ENCODE peak calls at places on chromosomes 1 and 21, in seven cellular contexts. U is brain microvascular endothelial cell; M is lower lobe of right lung; J is heart right ventricle; S is fibroblast of lung; H is CD8-positive, alpha-beta memory T cell; O is cardiac muscle cell. L is an unnamed sample. For H3K27me3, the result is how much of the 10 kb centered on the place peaks cover.

GRCh38 chr1:203286161-203286984 is 18.9 kb upstream of the BTG2 start:
- DNase-seq in U (no peak), M (no peak), J (no peak), S (no peak), H (no peak), O (peak), L (peak)

GRCh38 chr21:37155216-37155615 is 82.2 kb downstream of the TTC3 start:
- DNase-seq in U (no peak), M (no peak), J (no peak), S (no peak), H (no peak), O (no peak), L (no peak)

GRCh38 chr1:94036721-94037120 is 84.2 kb downstream of the ABCA4 start:
- DNase-seq in U (no peak), M (no peak), J (no peak), S (peak), H (no peak), O (no peak), L (no peak)

GRCh38 chr1:106621853-106622252 is 434.6 kb upstream of the PRMT6 start:
- DNase-seq in U (no peak), M (no peak), J (no peak), S (no peak), H (no peak), O (no peak), L (no peak)

GRCh38 chr1:2789164-2789985 is 12.1 kb downstream of the TTC34 start:
- DNase-seq in U (no peak), M (peak), J (no peak), S (no peak), H (no peak), O (no peak), L (peak)

GRCh38 chr1:91699339-91699970 is 186.5 kb downstream of the TGFBR3 start:
- DNase-seq in U (peak), M (no peak), J (no peak), S (peak), H (no peak), O (peak), L (no peak)

GRCh38 chr1:197908695-197909336 is 6.4 kb downstream of the C1orf53 start:
- DNase-seq in U (no peak), M (no peak), J (no peak), S (no peak), H (no peak), O (no peak), L (no peak)

GRCh38 chr1:41102653-41103052 is 81.1 kb upstream of the SLFNL1 start:
- DNase-seq in U (no peak), M (no peak), J (no peak), S (no peak), H (no peak), O (no peak), L (no peak)

GRCh38 chr1:21900766-21901472 is 36.2 kb downstream of the HSPG2 start:
- DNase-seq in U (no peak), M (no peak), J (no peak), S (no peak), H (no peak), O (no peak), L (no peak)

GRCh38 chr1:21897844-21898243 is 39.3 kb downstream of the HSPG2 start:
- DNase-seq in U (no peak), M (no peak), J (no peak), S (no peak), H (no peak), O (no peak), L (no peak)

GRCh38 chr1:21899972-21900371 is 37.1 kb downstream of the HSPG2 start:
- DNase-seq in U (no peak), M (no peak), J (no peak), S (no peak), H (no peak), O (peak), L (no peak)

GRCh38 chr1:21898326-21899155 is 38.6 kb downstream of the HSPG2 start:
- DNase-seq in U (peak), M (no peak), J (no peak), S (no peak), H (no peak), O (no peak), L (no peak)

DNA sequence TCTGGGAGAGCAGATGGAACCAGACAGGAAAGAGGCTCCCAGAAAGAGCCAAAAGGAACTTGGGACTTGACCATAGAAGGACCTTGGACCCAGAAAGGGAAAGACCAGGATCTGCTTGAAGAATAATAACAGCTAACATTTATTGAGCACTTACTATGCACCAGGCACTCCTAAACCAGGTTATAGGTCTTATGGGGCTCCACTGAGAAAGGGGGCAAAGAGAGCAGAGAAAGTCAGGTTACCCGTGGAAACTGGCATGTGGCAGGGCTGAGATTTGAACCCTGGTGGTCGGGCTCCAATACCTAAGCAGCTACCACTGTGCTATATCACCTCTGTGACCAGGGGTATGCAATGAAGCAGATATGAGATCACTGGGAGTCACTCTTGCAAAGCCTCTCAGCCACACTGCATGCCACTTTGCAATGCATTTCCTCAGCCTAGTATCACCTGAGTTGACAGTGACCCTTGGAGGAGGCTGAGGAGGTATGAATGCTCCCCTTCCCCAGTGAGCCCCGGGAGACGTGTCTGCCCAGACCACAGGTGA is 37.8 kb downstream of the HSPG2 start:
- DNase-seq in U (no peak), M (no peak), J (no peak), S (no peak), H (no peak), O (no peak), L (no peak)
- H3K4me3 ChIP-seq in U (no peak), M (no peak), J (no peak), S (no peak), H (no peak), O (no peak), L (no peak)

GRCh38 chr21:45330075-45330781 is 42.5 kb upstream of the POFUT2 start:
- DNase-seq in U (peak), M (peak), J (no peak), S (peak), H (no peak), O (no peak), L (no peak)

GRCh38 chr21:45329261-45330074 is 41.8 kb upstream of the POFUT2 start:
- DNase-seq in U (no peak), M (peak), J (no peak), S (no peak), H (no peak), O (no peak), L (peak)

GRCh38 chr21:45326834-45327457 is 39.3 kb upstream of the POFUT2 start:
- DNase-seq in U (no peak), M (peak), J (no peak), S (no peak), H (no peak), O (no peak), L (no peak)

GRCh38 chr21:45327458-45328197 is 39.9 kb upstream of the POFUT2 start:
- DNase-seq in U (no peak), M (peak), J (no peak), S (no peak), H (no peak), O (no peak), L (no peak)

DNA sequence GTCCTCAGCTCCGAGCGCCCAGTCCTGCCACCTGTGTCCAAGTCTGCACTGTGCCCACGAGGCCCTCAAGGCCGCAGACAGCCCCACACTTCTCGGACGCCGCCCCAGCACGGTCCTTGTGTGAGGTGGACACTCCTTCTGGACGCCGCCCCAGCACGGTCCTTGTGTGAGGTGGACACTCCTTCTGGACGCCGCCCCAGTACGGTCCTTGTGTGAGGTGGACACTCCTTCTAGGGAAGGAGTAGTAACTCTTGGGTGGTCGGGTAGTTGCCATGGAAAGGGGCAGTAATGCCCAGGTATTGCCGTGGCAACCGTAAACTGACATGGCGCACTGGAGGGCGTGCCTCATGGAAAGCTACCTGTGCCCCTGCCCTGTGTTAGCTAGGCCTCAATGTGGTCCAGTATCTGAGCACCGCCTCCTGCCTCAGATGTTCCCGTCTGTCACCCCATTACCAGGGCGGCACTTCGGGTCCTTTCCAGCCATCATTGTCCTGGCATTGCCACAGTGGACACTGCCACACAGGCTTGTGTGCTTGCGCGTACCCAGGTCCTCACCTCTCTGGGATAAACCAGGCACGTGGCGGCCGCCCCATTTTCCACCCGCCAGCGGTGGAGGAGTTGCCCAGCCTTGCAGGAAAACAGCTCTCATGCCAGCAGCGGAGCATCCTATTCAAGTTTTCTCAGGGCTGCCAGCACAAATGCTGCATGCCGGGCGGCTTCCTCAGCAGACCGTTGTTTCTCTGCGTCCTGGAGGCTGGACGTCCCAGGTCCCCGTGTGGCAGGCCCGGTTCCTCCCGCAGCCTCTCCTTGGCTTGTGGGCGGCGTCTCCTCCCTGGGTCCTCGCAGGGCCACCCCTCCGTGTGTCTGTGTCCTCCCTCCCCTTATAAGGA is 40.7 kb upstream of the POFUT2 start:
- DNase-seq in U (no peak), M (peak), J (no peak), S (no peak), H (no peak), O (no peak), L (peak)
- H3K27ac ChIP-seq in U (no peak), M (no peak), J (no peak), S (no peak), H (no peak), O (peak), L (no peak)

GRCh38 chr1:13832536-13832935 is 132.5 kb downstream of the PRDM2 start:
- DNase-seq in U (no peak), M (no peak), J (no peak), S (no peak), H (no peak), O (no peak), L (no peak)
- H3K27me3 ChIP-seq in U (under half), M (under half), J (under half), S (under half), H (under half), O (under half), L (under half)

GRCh38 chr1:205775717-205776056 is 405 bp upstream of the RAB29 start:
- DNase-seq in U (peak), M (no peak), J (no peak), S (peak), H (no peak), O (no peak), L (no peak)
- H3K4me3 ChIP-seq in U (peak), M (peak), J (peak), S (peak), H (peak), O (no peak), L (peak)

GRCh38 chr1:42422672-42423236 is 33.1 kb downstream of the ZMYND12 start:
- DNase-seq in U (no peak), M (no peak), J (peak), S (no peak), H (no peak), O (peak), L (no peak)

GRCh38 chr1:42424201-42424600 is 31.6 kb downstream of the ZMYND12 start:
- DNase-seq in U (no peak), M (no peak), J (no peak), S (peak), H (no peak), O (no peak), L (no peak)

GRCh38 chr1:42420911-42421585 is 34.8 kb downstream of the ZMYND12 start:
- DNase-seq in U (peak), M (no peak), J (peak), S (peak), H (no peak), O (peak), L (no peak)

GRCh38 chr1:42427240-42427639 is 28.6 kb downstream of the ZMYND12 start:
- DNase-seq in U (no peak), M (no peak), J (no peak), S (no peak), H (no peak), O (no peak), L (no peak)

GRCh38 chr1:42423621-42424200 is 32.1 kb downstream of the ZMYND12 start:
- DNase-seq in U (no peak), M (no peak), J (no peak), S (no peak), H (no peak), O (peak), L (no peak)
- H3K27ac ChIP-seq in U (no peak), M (no peak), J (no peak), S (no peak), H (no peak), O (peak), L (no peak)

GRCh38 chr1:160640359-160641123 is 6.3 kb downstream of the SLAMF1 start:
- DNase-seq in U (no peak), M (no peak), J (no peak), S (no peak), H (no peak), O (no peak), L (no peak)
- H3K27me3 ChIP-seq in U (under half), M (under half), J (under half), S (under half), H (under half), O (under half), L (under half)